ENCODE peak calls at places on chromosomes 16 and 17, in four cellular contexts. One of them, this sample, is unnamed.

GRCh38 chr17:77846531-77847085 is 111.9 kb upstream of the TNRC6C start:
- DNase-seq in posterior cingulate gyrus: no peak
- DNase-seq in heart left ventricle: no peak
- DNase-seq in skeletal muscle cell: no peak
- DNase-seq in this sample: peak

GRCh38 chr17:44211281-44212265 is 7.9 kb downstream of the UBTF start:
- DNase-seq in skeletal muscle cell: no peak
- DNase-seq in posterior cingulate gyrus: peak
- DNase-seq in heart left ventricle: no peak
- DNase-seq in this sample: no peak

GRCh38 chr17:45431531-45432404 is 902 bp downstream of the ARHGAP27 start:
- DNase-seq in skeletal muscle cell: no peak
- DNase-seq in posterior cingulate gyrus: peak
- DNase-seq in heart left ventricle: peak
- DNase-seq in this sample: peak

GRCh38 chr17:33469911-33470310 is 176.8 kb upstream of the ASIC2 start:
- DNase-seq in skeletal muscle cell: peak
- DNase-seq in posterior cingulate gyrus: no peak
- DNase-seq in heart left ventricle: no peak
- DNase-seq in this sample: no peak

GRCh38 chr16:642189-643049 is 791 bp downstream of the MCRIP2 start:
- DNase-seq in heart left ventricle: peak
- DNase-seq in posterior cingulate gyrus: peak
- DNase-seq in skeletal muscle cell: no peak
- DNase-seq in this sample: peak

GRCh38 chr16:2516391-2517240 is 2.9 kb downstream of the ATP6V0C start:
- DNase-seq in posterior cingulate gyrus: no peak
- DNase-seq in skeletal muscle cell: no peak
- DNase-seq in heart left ventricle: peak
- DNase-seq in this sample: no peak

GRCh38 chr17:1710807-1711553 is 803 bp upstream of the TLCD2 start:
- DNase-seq in skeletal muscle cell: no peak
- DNase-seq in posterior cingulate gyrus: no peak
- DNase-seq in heart left ventricle: no peak
- DNase-seq in this sample: no peak

GRCh38 chr17:41724476-41725030 is 9.9 kb downstream of the HAP1 start:
- DNase-seq in heart left ventricle: no peak
- DNase-seq in posterior cingulate gyrus: no peak
- DNase-seq in skeletal muscle cell: no peak
- DNase-seq in this sample: no peak

GRCh38 chr16:31697744-31698125 is 170.0 kb downstream of the AHSP start:
- DNase-seq in skeletal muscle cell: no peak
- DNase-seq in heart left ventricle: no peak
- DNase-seq in posterior cingulate gyrus: no peak
- DNase-seq in this sample: no peak

GRCh38 chr17:35743911-35744328 is 9.1 kb downstream of the GAS2L2 start:
- DNase-seq in posterior cingulate gyrus: no peak
- DNase-seq in heart left ventricle: peak
- DNase-seq in skeletal muscle cell: no peak
- DNase-seq in this sample: peak

GRCh38 chr17:66636111-66636510 is 198.8 kb upstream of the CACNG5 start:
- DNase-seq in skeletal muscle cell: peak
- DNase-seq in posterior cingulate gyrus: no peak
- DNase-seq in heart left ventricle: no peak
- DNase-seq in this sample: no peak

GRCh38 chr17:63332286-63332685 is 113.8 kb downstream of the CYB561 start:
- DNase-seq in skeletal muscle cell: no peak
- DNase-seq in heart left ventricle: no peak
- DNase-seq in posterior cingulate gyrus: no peak
- DNase-seq in this sample: no peak

GRCh38 chr17:75530837-75531723 is 5.6 kb downstream of the LLGL2 start:
- DNase-seq in heart left ventricle: no peak
- DNase-seq in posterior cingulate gyrus: no peak
- DNase-seq in skeletal muscle cell: no peak
- DNase-seq in this sample: no peak

GRCh38 chr16:1183235-1183907 is 30.5 kb downstream of the CACNA1H start:
- DNase-seq in heart left ventricle: peak
- DNase-seq in posterior cingulate gyrus: peak
- DNase-seq in skeletal muscle cell: no peak
- DNase-seq in this sample: peak

GRCh38 chr17:37182786-37183185 is 193.0 kb upstream of the C17orf78 start:
- DNase-seq in posterior cingulate gyrus: no peak
- DNase-seq in heart left ventricle: no peak
- DNase-seq in skeletal muscle cell: no peak
- DNase-seq in this sample: no peak

GRCh38 chr17:50681260-50682200 is 26.2 kb downstream of the ANKRD40 start:
- DNase-seq in posterior cingulate gyrus: peak
- DNase-seq in heart left ventricle: peak
- DNase-seq in skeletal muscle cell: peak
- DNase-seq in this sample: peak

GRCh38 chr17:73541561-73541981 is 102.7 kb downstream of the SDK2 start:
- DNase-seq in posterior cingulate gyrus: peak
- DNase-seq in heart left ventricle: no peak
- DNase-seq in skeletal muscle cell: no peak
- DNase-seq in this sample: no peak

GRCh38 chr17:47742319-47743181 is 9.5 kb downstream of the TBX21 start:
- DNase-seq in posterior cingulate gyrus: no peak
- DNase-seq in heart left ventricle: no peak
- DNase-seq in skeletal muscle cell: no peak
- DNase-seq in this sample: peak

GRCh38 chr17:75433223-75433622 is 23.2 kb upstream of the TMEM94 start:
- DNase-seq in heart left ventricle: no peak
- DNase-seq in posterior cingulate gyrus: no peak
- DNase-seq in skeletal muscle cell: no peak
- DNase-seq in this sample: no peak

GRCh38 chr16:46573008-46573833 is 48.0 kb downstream of the SHCBP1 start:
- DNase-seq in skeletal muscle cell: peak
- DNase-seq in heart left ventricle: no peak
- DNase-seq in posterior cingulate gyrus: no peak
- DNase-seq in this sample: no peak

GRCh38 chr17:83079766-83080616 is 582 bp downstream of the METRNL start:
- DNase-seq in skeletal muscle cell: no peak
- DNase-seq in posterior cingulate gyrus: no peak
- DNase-seq in heart left ventricle: no peak
- DNase-seq in this sample: peak

GRCh38 chr17:2724783-2725164 is 13.2 kb upstream of the CLUH start:
- DNase-seq in posterior cingulate gyrus: peak
- DNase-seq in skeletal muscle cell: no peak
- DNase-seq in heart left ventricle: peak
- DNase-seq in this sample: peak

GRCh38 chr17:17243163-17243562 is 6.2 kb upstream of the FLCN start:
- DNase-seq in posterior cingulate gyrus: no peak
- DNase-seq in heart left ventricle: no peak
- DNase-seq in skeletal muscle cell: no peak
- DNase-seq in this sample: no peak

GRCh38 chr16:84268661-84269060 is 26.0 kb upstream of the WFDC1 start:
- DNase-seq in heart left ventricle: no peak
- DNase-seq in posterior cingulate gyrus: no peak
- DNase-seq in skeletal muscle cell: no peak
- DNase-seq in this sample: no peak

GRCh38 chr17:1709971-1710806 is at the start of gene TLCD2:
- DNase-seq in posterior cingulate gyrus: peak
- DNase-seq in heart left ventricle: peak
- DNase-seq in skeletal muscle cell: no peak
- DNase-seq in this sample: peak

GRCh38 chr17:7281074-7281952 is at the start of gene SLC2A4:
- DNase-seq in heart left ventricle: peak
- DNase-seq in skeletal muscle cell: peak
- DNase-seq in posterior cingulate gyrus: peak
- DNase-seq in this sample: peak